ENCODE peak calls at places on chromosomes 3 and 15, in four cellular contexts. N, B, G and F are unnamed samples.

GRCh38 chr3:140117111-140117526 is 182.1 kb downstream of the CLSTN2 start:
- DNase-seq in N (no peak), G (no peak), B (no peak), F (no peak)

GRCh38 chr3:36893137-36893557 is 51.7 kb downstream of the TRANK1 start:
- DNase-seq in B (no peak), N (no peak), G (no peak), F (no peak)

GRCh38 chr15:78024141-78024567 is 53.4 kb downstream of the TBC1D2B start:
- DNase-seq in N (no peak), G (peak), B (no peak), F (no peak)

GRCh38 chr3:31878231-31878838 is 102.7 kb downstream of the OSBPL10 start:
- DNase-seq in G (no peak), B (no peak), N (no peak), F (no peak)

GRCh38 chr15:89383635-89384604 is 49.3 kb upstream of the POLG start:
- DNase-seq in G (no peak), N (peak), B (no peak), F (peak)

GRCh38 chr3:39147711-39148115 is 5.7 kb downstream of the CSRNP1 start:
- DNase-seq in G (no peak), B (no peak), N (no peak), F (no peak)

GRCh38 chr3:40096561-40097506 is 212.7 kb upstream of the EIF1B start:
- DNase-seq in B (no peak), N (no peak), G (no peak), F (no peak)

GRCh38 chr3:127204841-127205582 is 12.1 kb downstream of the PRR23E start:
- DNase-seq in G (peak), B (no peak), N (no peak), F (no peak)

GRCh38 chr3:46381662-46382061 is 10.9 kb downstream of the CCR5 start:
- DNase-seq in B (no peak), N (no peak), G (no peak), F (no peak)

GRCh38 chr3:46692566-46692983 is 904 bp downstream of the ALS2CL start:
- DNase-seq in B (peak), N (no peak), G (no peak), F (no peak)

GRCh38 chr3:190338717-190339116 is 16.5 kb upstream of the CLDN1 start:
- DNase-seq in B (no peak), N (no peak), G (no peak), F (no peak)

GRCh38 chr15:71437919-71438318 is 322.6 kb downstream of the THSD4 start:
- DNase-seq in G (no peak), B (no peak), N (no peak), F (no peak)

GRCh38 chr3:73546961-73547360 is 77.8 kb downstream of the PDZRN3 start:
- DNase-seq in B (no peak), N (no peak), G (no peak), F (no peak)

GRCh38 chr15:41661529-41662225 is 1.5 kb downstream of the MGA start:
- DNase-seq in G (peak), N (no peak), B (peak), F (peak)